ENCODE peak calls at places on chromosomes 6 and 20, in ten cellular contexts. B is CD8-positive, alpha-beta T cell; V is astrocyte; W is psoas muscle; N is fibroblast of the conjunctiva; I is germinal center; U is GM12878; O is Right ventricle myocardium superior; J is coronary artery; P is naive thymus-derived CD4-positive, alpha-beta T cell. H is an unnamed sample.

GRCh38 chr20:63136296-63136695 is 79.6 kb downstream of the YTHDF1 start:
- DNase-seq in I (no peak), B (no peak), O (peak; percentile 17), J (no peak), U (no peak), W (peak; percentile 39), N (no peak), V (no peak), P (no peak), H (no peak)

GRCh38 chr20:21706345-21707195 is 1.1 kb downstream of the PAX1 start:
- DNase-seq in B (no peak), I (no peak), N (no peak), U (no peak), J (no peak), O (no peak), P (no peak), W (no peak), V (no peak), H (no peak)

GRCh38 chr6:30323806-30324205 is 2.9 kb upstream of the TRIM39 start:
- DNase-seq in N (no peak), P (no peak), I (no peak), U (no peak), W (no peak), B (no peak), J (no peak), O (no peak), V (no peak), H (no peak)

GRCh38 chr6:165663736-165664552 is 903 bp upstream of the PDE10A start:
- DNase-seq in U (no peak), V (peak; percentile 16), O (peak; percentile 63), B (no peak), W (no peak), J (peak; percentile 70), P (no peak), I (no peak), N (no peak), H (no peak)

GRCh38 chr6:43159599-43159998 is 11.5 kb upstream of the SRF start:
- DNase-seq in V (no peak), U (no peak), P (no peak), B (no peak), I (no peak), O (no peak), N (no peak), W (no peak), J (no peak), H (no peak)

GRCh38 chr6:67285770-67286495 is 1349.1 kb upstream of the ADGRB3 start:
- DNase-seq in J (no peak), N (peak; percentile 1), P (no peak), W (no peak), O (no peak), B (no peak), V (peak; percentile 14), I (no peak), U (no peak), H (no peak)

GRCh38 chr6:47455533-47456209 is 21.9 kb upstream of the CD2AP start:
- DNase-seq in B (no peak), N (no peak), U (no peak), J (no peak), I (no peak), O (no peak), W (no peak), V (no peak), P (no peak), H (no peak)

GRCh38 chr6:107644513-107644912 is 154.6 kb downstream of the SOBP start:
- DNase-seq in I (no peak), P (no peak), V (no peak), N (no peak), W (no peak), U (no peak), O (no peak), J (no peak), B (no peak), H (no peak)

GRCh38 chr6:33978593-33979150 is 167.2 kb downstream of the GRM4 start:
- DNase-seq in W (no peak), B (no peak), V (no peak), I (no peak), N (no peak), P (no peak), U (no peak), O (no peak), J (peak; percentile 52), H (no peak)

GRCh38 chr6:73537677-73538076 is 16.8 kb upstream of the EEF1A1 start:
- DNase-seq in B (no peak), J (no peak), O (no peak), W (no peak), I (no peak), V (no peak), P (no peak), U (no peak), N (no peak), H (no peak)

GRCh38 chr6:43760799-43761168 is 9.2 kb upstream of the VEGFA start:
- DNase-seq in O (no peak), J (no peak), U (no peak), N (no peak), P (no peak), V (no peak), I (no peak), B (no peak), W (no peak), H (no peak)

GRCh38 chr6:132122871-132123270 is 171.7 kb upstream of the CCN2 start:
- DNase-seq in N (peak; percentile 84), O (no peak), W (no peak), I (no peak), J (no peak), U (no peak), B (no peak), V (peak; percentile 63), P (no peak), H (no peak)

GRCh38 chr20:14712302-14712739 is 374.9 kb upstream of the FLRT3 start:
- DNase-seq in P (no peak), J (no peak), V (peak; percentile 81), U (no peak), O (no peak), N (peak; percentile 29), I (no peak), W (no peak), B (no peak), H (no peak)

GRCh38 chr6:63554782-63555181 is 17.5 kb upstream of the LOC128125822 start:
- DNase-seq in O (no peak), U (no peak), W (no peak), P (no peak), I (no peak), B (no peak), J (no peak), V (no peak), N (no peak), H (no peak)